ENCODE peak calls at places on chromosomes 4 and X, in nine cellular contexts. B is heart right ventricle; M is LHCN-M2; Y is adrenal gland; T is left colon; O is NCI-H1105; F is AG04450; V is CD4-positive, alpha-beta memory T cell; H is NCI-H774. Q is an unnamed sample.

GRCh38 chr4:87251104-87251503 is 30.7 kb upstream of the KLHL8 start:
- DNase-seq in M (no peak), O (no peak), H (no peak), B (peak), Y (no peak), T (peak), F (no peak), V (no peak), Q (no peak)

GRCh38 chr4:7559741-7560376 is 125.1 kb upstream of the PSAPL1 start:
- DNase-seq in T (no peak), V (no peak), B (no peak), F (no peak), O (peak), M (no peak), Y (no peak), H (no peak), Q (no peak)

GRCh38 chr4:133316874-133317273 is 167.8 kb downstream of the PCDH10 start:
- DNase-seq in H (no peak), F (no peak), T (no peak), Y (no peak), M (peak), B (no peak), O (no peak), V (no peak), Q (no peak)

GRCh38 chrX:15848576-15848975 is 6.0 kb downstream of the AP1S2 start:
- DNase-seq in V (no peak), F (no peak), T (no peak), Y (no peak), B (no peak), O (no peak), M (no peak), H (no peak), Q (no peak)

GRCh38 chr4:74933562-74934015 is 673 bp downstream of the PARM1 start:
- DNase-seq in V (no peak), H (no peak), Y (peak), T (peak), B (peak), M (peak), F (no peak), O (no peak), Q (no peak)

GRCh38 chr4:130026185-130026584 is 930.2 kb downstream of the C4orf33 start:
- DNase-seq in T (no peak), H (peak), Y (no peak), V (no peak), F (no peak), M (no peak), O (peak), B (no peak), Q (no peak)

GRCh38 chrX:24184018-24184417 is 34.5 kb downstream of the ZFX start:
- DNase-seq in Y (no peak), F (no peak), B (no peak), H (no peak), M (no peak), T (no peak), O (no peak), V (no peak), Q (no peak)

GRCh38 chr4:22514431-22514830 is 1.4 kb downstream of the ADGRA3 start:
- DNase-seq in B (no peak), M (peak), V (no peak), H (no peak), F (no peak), T (no peak), O (no peak), Y (no peak), Q (no peak)

GRCh38 chr4:118139241-118139640 is 105.0 kb downstream of the NDST3 start:
- DNase-seq in T (no peak), V (no peak), Y (no peak), M (no peak), H (no peak), B (no peak), F (no peak), O (no peak), Q (no peak)

GRCh38 chr4:56200275-56200674 is 187.0 kb downstream of the AASDH start:
- DNase-seq in M (no peak), T (no peak), B (no peak), V (no peak), Y (no peak), H (no peak), F (no peak), O (no peak), Q (no peak)

GRCh38 chr4:139014391-139015268 is 951 bp upstream of the NOCT start:
- DNase-seq in O (no peak), M (peak), B (peak), T (no peak), H (no peak), Y (no peak), V (peak), F (peak), Q (no peak)

GRCh38 chrX:12007881-12008280 is 130.4 kb upstream of the FRMPD4 start:
- DNase-seq in F (peak), O (no peak), M (peak), T (no peak), Y (no peak), B (no peak), V (no peak), H (no peak), Q (no peak)

GRCh38 chr4:169014581-169014980 is 4.5 kb upstream of the CBR4 start:
- DNase-seq in M (no peak), B (no peak), F (no peak), O (no peak), V (no peak), Y (no peak), H (no peak), T (no peak), Q (no peak)

GRCh38 chrX:31656013-31656412 is 584.2 kb upstream of the FTHL17 start:
- DNase-seq in O (no peak), M (peak), T (no peak), Y (no peak), F (no peak), V (no peak), B (no peak), H (no peak), Q (no peak)

GRCh38 chrX:41723821-41724220 is at the start of gene GPR82:
- DNase-seq in M (no peak), V (no peak), O (no peak), Y (no peak), T (no peak), F (no peak), H (no peak), B (no peak), Q (no peak)

GRCh38 chr4:89316931-89317366 is 9.3 kb upstream of the GPRIN3 start:
- DNase-seq in V (peak), Y (no peak), O (no peak), H (no peak), B (no peak), F (no peak), T (no peak), M (no peak), Q (peak)

GRCh38 chrX:22629105-22629725 is 356.5 kb downstream of the CBLL2 start:
- DNase-seq in F (peak), V (no peak), B (no peak), H (no peak), Y (no peak), M (peak), O (no peak), T (no peak), Q (no peak)

GRCh38 chr4:176778063-176778462 is 14.7 kb downstream of the VEGFC start:
- DNase-seq in V (no peak), M (peak), H (no peak), T (no peak), Y (no peak), B (no peak), F (no peak), O (no peak), Q (no peak)

GRCh38 chr4:8267077-8267476 is 2.5 kb upstream of the HTRA3 start:
- DNase-seq in V (no peak), B (peak), F (no peak), Y (peak), H (peak), O (no peak), T (peak), M (peak), Q (no peak)

GRCh38 chr4:46649390-46649789 is 259.5 kb upstream of the GABRA2 start:
- DNase-seq in O (no peak), T (no peak), M (no peak), B (no peak), F (no peak), H (no peak), Y (no peak), V (no peak), Q (no peak)

GRCh38 chr4:37540486-37540885 is 145.7 kb downstream of the RELL1 start:
- DNase-seq in B (no peak), O (no peak), H (no peak), F (no peak), V (no peak), T (no peak), Y (no peak), M (no peak), Q (no peak)

GRCh38 chr4:15836362-15836761 is 58.2 kb downstream of the CD38 start:
- DNase-seq in B (no peak), V (no peak), O (no peak), Y (no peak), T (no peak), M (no peak), F (no peak), H (no peak), Q (no peak)

GRCh38 chrX:110665636-110666035 is 130.0 kb downstream of the CHRDL1 start:
- DNase-seq in H (no peak), O (no peak), Y (peak), F (no peak), M (peak), V (no peak), B (peak), T (peak), Q (no peak)

GRCh38 chrX:118764122-118764521 is 36.7 kb downstream of the IL13RA1 start:
- DNase-seq in B (no peak), T (no peak), O (no peak), M (no peak), V (no peak), H (no peak), Y (no peak), F (no peak), Q (no peak)

GRCh38 chr4:140567722-140568121 is 1.0 kb downstream of the UCP1 start:
- DNase-seq in O (no peak), H (no peak), Y (no peak), F (no peak), V (no peak), M (no peak), B (no peak), T (no peak), Q (no peak)

GRCh38 chr4:115470763-115471162 is 357.3 kb upstream of the NDST4 start:
- DNase-seq in V (no peak), O (no peak), M (no peak), T (no peak), F (no peak), Y (no peak), H (no peak), B (no peak), Q (no peak)

GRCh38 chr4:11549525-11549924 is 120.8 kb upstream of the HS3ST1 start:
- DNase-seq in T (no peak), V (no peak), F (peak), H (no peak), M (no peak), Y (no peak), O (no peak), B (no peak), Q (no peak)

GRCh38 chr4:185742766-185743165 is 69.2 kb downstream of the SORBS2 start:
- DNase-seq in M (peak), B (no peak), Y (peak), F (no peak), H (peak), T (no peak), O (no peak), V (no peak), Q (no peak)

GRCh38 chrX:87517571-87518141 is at the start of gene KLHL4:
- DNase-seq in H (peak), M (peak), O (no peak), B (peak), V (no peak), T (no peak), Y (peak), F (peak), Q (no peak)

GRCh38 chrX:53716328-53717088 is 30.0 kb upstream of the HUWE1 start:
- DNase-seq in H (no peak), M (no peak), O (no peak), F (no peak), V (peak), B (no peak), T (no peak), Y (no peak), Q (peak)

GRCh38 chrX:18286322-18286831 is 65.7 kb upstream of the BEND2 start:
- DNase-seq in Y (no peak), V (no peak), T (no peak), B (no peak), M (no peak), H (no peak), F (no peak), O (no peak), Q (no peak)

Q was measured in central memory CD4-positive, alpha-beta T cell.